ENCODE peak calls at places on chromosomes 4 and X, in six cellular contexts. Q is psoas muscle, L is B cell, Y is endothelial cell, O is HFFc6, M is progenitor cell of endocrine pancreas. K is an unnamed sample.

GRCh38 chrX:131792789-131793462 is 230.2 kb upstream of the STK26 start:
- DNase-seq in Y (peak), Q (peak), L (no peak), O (peak), M (no peak), K (no peak)

GRCh38 chr4:87973283-87974169 is 2.0 kb upstream of the SPP1 start:
- DNase-seq in M (peak), Q (no peak), O (peak), Y (peak), L (peak), K (peak)

GRCh38 chrX:13283968-13284914 is 35.6 kb downstream of the ATXN3L start:
- DNase-seq in Y (no peak), M (no peak), L (no peak), O (peak), Q (no peak), K (no peak)

GRCh38 chr4:122827258-122827887 is 742 bp downstream of the FGF2 start:
- DNase-seq in Q (peak), Y (peak), L (peak), O (no peak), M (peak), K (peak)

GRCh38 chr4:147596377-147596776 is 20.8 kb upstream of the TMEM184C start:
- DNase-seq in Y (no peak), M (no peak), O (peak), L (no peak), Q (no peak), K (no peak)

GRCh38 chr4:128163177-128164117 is 102.3 kb downstream of the LARP1B start:
- DNase-seq in Q (no peak), O (peak), M (no peak), Y (no peak), L (no peak), K (no peak)

GRCh38 chr4:581753-582361 is 5.8 kb upstream of the TMEM271 start:
- DNase-seq in M (no peak), L (no peak), Q (no peak), Y (no peak), O (no peak), K (no peak)

GRCh38 chrX:136215559-136215958 is 35.6 kb downstream of the MAP7D3 start:
- DNase-seq in L (no peak), M (no peak), Q (no peak), Y (no peak), O (peak), K (no peak)

GRCh38 chrX:19382500-19383145 is 38.9 kb downstream of the PDHA1 start:
- DNase-seq in O (peak), L (no peak), Y (peak), M (peak), Q (no peak), K (peak)

GRCh38 chr4:26343041-26343403 is 22.2 kb downstream of the RBPJ start:
- DNase-seq in Q (no peak), Y (no peak), L (no peak), O (peak), M (no peak), K (no peak)

GRCh38 chrX:134551365-134552095 is 91.6 kb downstream of the HPRT1 start:
- DNase-seq in O (peak), L (no peak), Y (no peak), M (no peak), Q (no peak), K (no peak)

GRCh38 chr4:89836031-89836777 is 757 bp downstream of the SNCA start:
- DNase-seq in M (no peak), Q (no peak), L (no peak), Y (peak), O (no peak), K (peak)

GRCh38 chr4:80336582-80336981 is 1.1 kb downstream of the CFAP299 start:
- DNase-seq in Y (peak), M (no peak), O (peak), Q (no peak), L (no peak), K (no peak)

GRCh38 chr4:122710434-122711308 is 21.8 kb upstream of the BBS12 start:
- DNase-seq in Y (no peak), Q (no peak), O (no peak), L (no peak), M (no peak), K (no peak)

GRCh38 chr4:56874166-56874565 is 33.5 kb upstream of the REST start:
- DNase-seq in Q (no peak), Y (no peak), M (no peak), O (no peak), L (no peak), K (no peak)

GRCh38 chrX:38018734-38019410 is 12.5 kb downstream of the SYTL5 start:
- DNase-seq in Q (no peak), O (no peak), M (no peak), L (no peak), Y (no peak), K (no peak)

GRCh38 chrX:108270739-108271396 is 167.4 kb downstream of the COL4A6 start:
- DNase-seq in M (no peak), L (no peak), Y (no peak), Q (no peak), O (no peak), K (no peak)

GRCh38 chrX:150506486-150506885 is 61.9 kb upstream of the MTM1 start:
- DNase-seq in O (no peak), M (no peak), Q (no peak), Y (no peak), L (no peak), K (no peak)

GRCh38 chr4:180827610-180828009 is 1415.6 kb upstream of the TENM3 start:
- DNase-seq in Q (no peak), Y (no peak), M (no peak), O (peak), L (no peak), K (no peak)

GRCh38 chrX:2159393-2159792 is 341.4 kb downstream of the DHRSX start:
- DNase-seq in O (no peak), M (no peak), Y (no peak), Q (no peak), L (no peak), K (no peak)

GRCh38 chrX:127726227-127726626 is 326.0 kb downstream of the ACTRT1 start:
- DNase-seq in M (no peak), Y (no peak), O (no peak), Q (no peak), L (no peak), K (no peak)

GRCh38 chrX:115467961-115468360 is 93.0 kb upstream of the PLS3 start:
- DNase-seq in L (no peak), M (no peak), Q (no peak), O (no peak), Y (no peak), K (no peak)

GRCh38 chr4:91116861-91117260 is 989.7 kb downstream of the CCSER1 start:
- DNase-seq in L (no peak), Q (no peak), O (no peak), M (no peak), Y (no peak), K (no peak)

GRCh38 chrX:5528057-5528456 is 700.6 kb downstream of the NLGN4X start:
- DNase-seq in L (no peak), Q (no peak), M (no peak), Y (no peak), O (no peak), K (no peak)

DNA sequence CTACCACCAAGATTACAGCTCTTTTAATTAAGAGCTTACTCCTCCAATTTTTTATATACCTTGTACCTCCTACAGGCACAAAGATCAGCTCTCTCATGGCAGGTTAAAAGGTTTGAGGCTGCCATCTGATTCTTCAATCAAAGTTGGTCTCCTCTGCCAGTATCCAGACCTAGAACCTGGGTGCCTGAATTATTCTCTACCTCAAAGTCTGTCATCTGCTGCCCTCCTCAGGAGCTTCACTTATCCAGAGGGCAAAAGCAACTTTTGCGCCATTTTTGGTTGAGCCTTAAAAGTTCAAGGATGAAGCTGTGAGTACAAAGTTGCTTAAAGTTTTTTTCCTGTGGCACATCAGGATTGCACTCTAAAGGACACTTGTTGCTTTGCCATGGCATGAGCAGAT is 343.7 kb upstream of the PPP1R2C start:
- DNase-seq in Q (no peak), L (no peak), Y (no peak), M (no peak), O (no peak), K (no peak)
- TF ChIP-seq CTCF in Q (no peak), L (no peak), Y (no peak), M (no peak), O (no peak), K (no peak)

GRCh38 chr4:85942107-85942506 is 417.7 kb downstream of the MAPK10 start:
- DNase-seq in L (no peak), O (no peak), M (no peak), Y (no peak), Q (no peak), K (no peak)
- TF ChIP-seq CTCF in L (no peak), O (no peak), M (no peak), Y (no peak), Q (no peak), K (no peak)

GRCh38 chr4:140595065-140595464 is 26.3 kb upstream of the UCP1 start:
- DNase-seq in O (peak), Q (no peak), L (peak), M (no peak), Y (no peak), K (no peak)
- TF ChIP-seq CTCF in O (peak), Q (no peak), L (peak), M (peak), Y (no peak), K (no peak)

GRCh38 chr4:85707591-85707990 is 232.6 kb downstream of the ARHGAP24 start:
- DNase-seq in Y (no peak), Q (no peak), M (no peak), L (no peak), O (no peak), K (no peak)

GRCh38 chr4:85703098-85703497 is 228.1 kb downstream of the ARHGAP24 start:
- DNase-seq in L (no peak), Y (no peak), M (no peak), Q (no peak), O (peak), K (no peak)

GRCh38 chr4:85713005-85713404 is 238.1 kb downstream of the ARHGAP24 start:
- DNase-seq in Y (no peak), Q (no peak), O (no peak), M (no peak), L (no peak), K (no peak)

DNA sequence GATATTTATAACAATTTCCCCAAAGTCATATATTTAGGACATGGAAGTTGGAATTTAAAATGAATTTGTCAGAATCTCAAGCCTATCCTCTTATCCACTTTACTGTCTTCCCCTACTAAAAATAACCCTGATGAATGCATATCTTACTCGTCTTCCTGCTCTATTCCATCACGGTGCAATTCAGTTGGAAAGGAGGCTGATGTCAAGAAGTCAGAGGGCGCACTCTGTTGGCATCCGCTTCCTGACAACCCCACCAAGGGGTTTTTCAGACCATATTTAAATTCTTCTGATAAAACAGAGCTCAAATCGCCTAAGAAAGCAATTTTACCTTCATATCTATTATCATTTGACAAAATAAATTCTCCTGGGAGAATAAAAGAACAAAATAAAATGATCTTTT is 233.5 kb downstream of the ARHGAP24 start:
- DNase-seq in M (no peak), Q (no peak), L (no peak), Y (no peak), O (no peak), K (no peak)
- TF ChIP-seq CTCF in M (no peak), Q (no peak), L (no peak), Y (no peak), O (no peak), K (no peak)